ENCODE peak calls at places on chromosomes 2 and 18, in four cellular contexts. U is IMR-90, Y is keratinocyte, D is K562. I is an unnamed sample. For H3K9me1 and H3K4me1, the result is how much of the 10 kb centered on the place peaks cover.

GRCh38 chr18:5909130-5909529 is 13.8 kb upstream of the TMEM200C start:
- DNase-seq in U (peak), D (no peak), Y (no peak), I (no peak)

GRCh38 chr2:54568876-54569298 is 112.8 kb downstream of the SPTBN1 start:
- DNase-seq in D (peak), U (no peak), Y (no peak), I (peak)

GRCh38 chr2:105387225-105387624 is 11.6 kb downstream of the FHL2 start:
- DNase-seq in D (no peak), U (no peak), Y (no peak), I (peak)

GRCh38 chr18:48932822-48933510 is 17.8 kb downstream of the SMAD7 start:
- DNase-seq in U (no peak), D (peak), Y (no peak), I (peak)

GRCh38 chr2:112582314-112582746 is 2.1 kb upstream of the CHCHD5 start:
- DNase-seq in Y (no peak), U (peak), D (peak), I (peak)

GRCh38 chr18:9742588-9743131 is 34.6 kb downstream of the RAB31 start:
- DNase-seq in D (no peak), Y (no peak), U (peak), I (peak)

GRCh38 chr2:102841107-102841840 is 79.4 kb downstream of the TMEM182 start:
- DNase-seq in D (peak), U (peak), Y (no peak), I (peak)

GRCh38 chr2:111172666-111173065 is 52.0 kb downstream of the BCL2L11 start:
- DNase-seq in D (no peak), U (no peak), Y (no peak), I (no peak)

GRCh38 chr2:200396726-200397348 is 90.3 kb downstream of the SPATS2L start:
- DNase-seq in D (no peak), U (peak), Y (no peak), I (peak)

GRCh38 chr2:189698020-189698887 is 23.8 kb downstream of the ANKAR start:
- DNase-seq in D (peak), Y (no peak), U (peak), I (peak)

GRCh38 chr2:203360833-203361430 is 32.7 kb downstream of the ABI2 start:
- DNase-seq in D (no peak), Y (no peak), U (peak), I (no peak)

GRCh38 chr18:23209031-23209430 is 73.7 kb downstream of the CABLES1 start:
- DNase-seq in U (peak), D (no peak), Y (no peak), I (no peak)

GRCh38 chr18:35406666-35407065 is 29.5 kb upstream of the ZNF396 start:
- DNase-seq in U (no peak), D (no peak), Y (no peak), I (no peak)

GRCh38 chr18:14106906-14107305 is 25.3 kb downstream of the ZNF519 start:
- DNase-seq in Y (no peak), U (no peak), D (no peak), I (no peak)

GRCh38 chr2:171655584-171655983 is 31.7 kb upstream of the DYNC1I2 start:
- DNase-seq in Y (no peak), D (no peak), U (no peak), I (no peak)

GRCh38 chr2:106812377-106812776 is 73.6 kb downstream of the ST6GAL2 start:
- DNase-seq in Y (no peak), U (no peak), D (no peak), I (no peak)

GRCh38 chr2:6754412-6754811 is 111.3 kb downstream of the CMPK2 start:
- DNase-seq in U (no peak), Y (no peak), D (no peak), I (no peak)

GRCh38 chr2:172953970-172954852 is 121.4 kb upstream of the MAP3K20 start:
- DNase-seq in U (peak), Y (no peak), D (no peak), I (no peak)

GRCh38 chr2:227772932-227773331 is 27.2 kb downstream of the SCYGR8 start:
- DNase-seq in D (no peak), U (no peak), Y (no peak), I (no peak)

GRCh38 chr2:147099845-147100244 is 745.0 kb upstream of the ACVR2A start:
- DNase-seq in Y (peak), D (no peak), U (no peak), I (no peak)

GRCh38 chr2:231047922-231048544 is 8.6 kb upstream of the PSMD1 start:
- DNase-seq in D (no peak), U (no peak), Y (no peak), I (no peak)

GRCh38 chr2:121502246-121502645 is 28.4 kb upstream of the RNU4ATAC start:
- DNase-seq in D (no peak), Y (no peak), U (peak), I (no peak)

GRCh38 chr2:148965596-148966431 is 72.7 kb upstream of the LYPD6B start:
- DNase-seq in D (no peak), U (no peak), Y (no peak), I (no peak)

GRCh38 chr2:205681836-205682238 is 464 bp upstream of the NRP2 start:
- DNase-seq in U (no peak), D (no peak), Y (no peak), I (peak)

GRCh38 chr18:2881490-2882195 is 34.8 kb downstream of the EMILIN2 start:
- DNase-seq in Y (no peak), D (no peak), U (peak), I (no peak)

GRCh38 chr2:73938761-73939352 is 12.2 kb downstream of the DGUOK start:
- DNase-seq in U (peak), D (no peak), Y (no peak), I (no peak)

GRCh38 chr2:194672994-194673393 is 984.0 kb upstream of the SLC39A10 start:
- DNase-seq in D (no peak), U (no peak), Y (no peak), I (no peak)

GRCh38 chr2:138922973-138923563 is 142.9 kb upstream of the NXPH2 start:
- DNase-seq in Y (no peak), U (no peak), D (no peak), I (peak)

GRCh38 chr2:171272039-171272438 is 111.3 kb upstream of the TLK1 start:
- DNase-seq in U (peak), Y (peak), D (no peak), I (peak)

GRCh38 chr2:209331291-209331844 is 92.5 kb upstream of the MAP2 start:
- DNase-seq in D (no peak), U (peak), Y (no peak), I (peak)

GRCh38 chr2:227127236-227127635 is 36.8 kb downstream of the COL4A4 start:
- DNase-seq in Y (no peak), D (no peak), U (no peak), I (no peak)

GRCh38 chr2:9844581-9844980 is 1.3 kb downstream of the TAF1B start:
- DNase-seq in D (no peak), U (peak), Y (no peak), I (no peak)

GRCh38 chr2:241943961-241944575 is 74.5 kb downstream of the RTP5 start:
- DNase-seq in U (no peak), Y (no peak), D (no peak), I (no peak)

GRCh38 chr2:231197741-231198290 is 615 bp upstream of the ARMC9 start:
- DNase-seq in D (no peak), Y (no peak), U (no peak), I (no peak)

GRCh38 chr2:170170281-170171035 is 7.5 kb upstream of the MYO3B start:
- DNase-seq in D (no peak), U (no peak), Y (no peak), I (no peak)

GRCh38 chr2:169828141-169828811 is 1.0 kb downstream of the UBR3 start:
- DNase-seq in Y (no peak), U (peak), D (peak), I (peak)

DNA sequence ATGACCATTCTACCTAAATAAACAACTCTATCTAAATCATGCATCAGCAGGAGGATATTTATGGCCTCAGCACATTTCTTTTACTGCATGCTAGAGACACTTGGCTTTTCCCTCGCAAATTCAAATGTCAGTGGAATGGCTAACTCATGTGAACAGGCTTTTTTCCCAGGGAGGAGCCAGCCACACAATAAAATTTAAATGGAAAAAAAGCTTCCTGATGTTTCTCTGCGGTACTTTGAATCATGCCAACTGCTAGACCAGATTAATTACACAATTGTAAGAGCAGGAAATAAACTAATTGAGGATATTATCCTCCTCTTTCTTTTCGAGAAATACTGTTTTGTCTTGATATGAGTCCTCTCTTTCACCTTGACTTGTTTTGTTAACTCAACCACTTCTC is 676.3 kb downstream of the IRS1 start:
- DNase-seq in D (no peak), Y (no peak), U (no peak), I (no peak)
- H3K9me1 ChIP-seq in D (under half), Y (under half), U (under half), I (under half)

DNA sequence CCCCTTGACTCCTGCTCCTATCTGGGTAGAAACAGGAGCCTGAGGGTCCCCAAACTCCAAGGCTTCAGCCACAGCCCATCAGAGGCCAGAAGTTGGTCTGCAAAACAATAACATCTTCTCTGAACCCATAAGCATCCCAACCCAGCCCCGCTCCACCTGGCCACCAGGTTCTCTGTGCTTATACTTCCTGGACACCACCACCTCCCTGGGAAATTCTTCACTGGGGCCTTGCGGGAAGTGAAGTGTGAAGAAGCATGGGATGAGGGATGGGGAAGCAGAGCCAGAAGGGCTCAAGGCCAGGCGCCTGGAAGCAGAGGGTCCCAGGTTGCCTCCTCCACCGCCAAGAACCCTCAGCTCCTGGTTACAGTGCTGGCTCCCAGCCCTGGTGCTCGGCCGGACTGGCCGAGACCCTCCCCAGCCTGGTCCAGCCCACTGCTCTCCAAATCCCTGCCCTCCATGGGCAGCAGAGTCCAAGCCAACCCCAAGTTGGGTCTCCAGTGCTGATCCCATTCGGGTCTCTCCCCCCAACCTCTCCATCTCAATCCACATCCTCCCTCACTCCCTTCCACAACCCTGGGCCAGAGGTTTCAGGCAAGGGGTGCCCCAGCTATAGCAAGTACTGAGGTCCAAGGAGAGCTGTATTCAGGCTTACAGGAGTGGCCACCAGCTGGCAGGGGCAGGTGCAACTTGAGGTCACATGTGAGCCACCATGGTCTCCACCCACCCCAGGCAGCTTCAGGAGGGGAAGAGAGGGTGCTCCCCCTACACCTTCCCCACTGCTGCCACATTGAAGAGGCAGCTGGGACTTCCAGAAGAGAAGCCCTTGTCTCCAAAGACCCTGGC is 60.7 kb downstream of the TNS1 start:
- DNase-seq in U (no peak), Y (no peak), D (no peak), I (no peak)
- H3K4me1 ChIP-seq in U (under half), Y (under half), D (under half), I (under half)

DNA sequence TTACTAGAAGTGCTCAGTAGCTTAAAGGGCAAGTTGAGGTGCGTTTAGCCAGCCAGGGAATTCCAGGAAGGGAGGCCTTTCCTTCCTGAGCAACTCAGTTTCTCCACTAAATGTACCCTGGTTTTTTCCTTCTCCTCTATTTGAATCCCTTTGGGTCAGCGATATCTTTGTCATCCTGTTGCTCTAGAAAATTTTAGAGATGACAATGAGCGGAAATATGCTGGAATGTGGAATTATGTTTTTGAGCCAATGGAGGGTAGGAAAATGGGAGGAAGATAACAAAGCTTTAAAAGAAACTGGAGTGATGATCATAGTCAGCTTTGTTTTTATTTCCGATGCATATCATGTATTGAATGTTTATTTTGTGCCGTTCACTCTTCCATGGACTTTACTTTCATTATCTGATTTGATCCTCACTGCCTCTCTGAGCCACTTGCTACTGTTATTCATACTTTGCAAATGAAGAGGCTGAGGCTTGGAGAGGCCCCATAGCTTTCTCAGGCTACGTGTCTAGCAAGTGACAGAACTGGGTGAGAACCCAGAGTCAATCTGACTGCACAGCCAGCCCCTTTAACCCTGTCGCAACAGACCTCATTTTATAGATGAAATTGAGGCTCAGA is 67.3 kb downstream of the NTSR2 start:
- DNase-seq in U (no peak), Y (no peak), D (no peak), I (peak)
- H3K4me2 ChIP-seq in U (no peak), Y (no peak), D (no peak), I (peak)

DNA sequence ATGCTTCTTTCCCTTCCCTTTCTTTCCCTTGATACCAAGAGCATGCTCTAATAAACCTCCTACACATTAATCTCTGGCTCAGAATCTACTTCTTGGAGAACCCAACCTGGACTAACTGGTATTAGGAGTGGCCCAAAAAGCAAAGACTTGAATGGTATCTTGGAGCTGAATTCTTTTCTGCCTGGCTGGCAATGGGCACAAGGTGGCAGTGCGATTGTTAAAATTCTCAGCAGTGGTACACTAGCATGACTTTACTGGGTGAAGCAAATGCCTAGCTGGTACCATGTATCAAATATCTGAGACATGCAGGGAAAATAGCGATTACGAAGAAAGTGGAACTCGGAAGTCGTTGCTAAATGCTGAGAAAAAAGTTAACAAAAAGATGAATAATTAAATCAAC is 376.1 kb downstream of the XIRP2 start:
- DNase-seq in U (no peak), D (no peak), Y (no peak), I (peak)
- H3K9me1 ChIP-seq in U (under half), D (under half), Y (under half), I (under half)

GRCh38 chr2:222876947-222877346 is 16.1 kb downstream of the ACSL3 start:
- DNase-seq in U (no peak), Y (no peak), D (no peak), I (no peak)

GRCh38 chr2:222878284-222878876 is 17.5 kb downstream of the ACSL3 start:
- DNase-seq in D (no peak), U (no peak), Y (no peak), I (no peak)

GRCh38 chr2:222879602-222879933 is 18.7 kb downstream of the ACSL3 start:
- DNase-seq in D (no peak), U (no peak), Y (no peak), I (no peak)

GRCh38 chr2:222877556-222878278 is 16.9 kb downstream of the ACSL3 start:
- DNase-seq in D (no peak), Y (no peak), U (no peak), I (no peak)

DNA sequence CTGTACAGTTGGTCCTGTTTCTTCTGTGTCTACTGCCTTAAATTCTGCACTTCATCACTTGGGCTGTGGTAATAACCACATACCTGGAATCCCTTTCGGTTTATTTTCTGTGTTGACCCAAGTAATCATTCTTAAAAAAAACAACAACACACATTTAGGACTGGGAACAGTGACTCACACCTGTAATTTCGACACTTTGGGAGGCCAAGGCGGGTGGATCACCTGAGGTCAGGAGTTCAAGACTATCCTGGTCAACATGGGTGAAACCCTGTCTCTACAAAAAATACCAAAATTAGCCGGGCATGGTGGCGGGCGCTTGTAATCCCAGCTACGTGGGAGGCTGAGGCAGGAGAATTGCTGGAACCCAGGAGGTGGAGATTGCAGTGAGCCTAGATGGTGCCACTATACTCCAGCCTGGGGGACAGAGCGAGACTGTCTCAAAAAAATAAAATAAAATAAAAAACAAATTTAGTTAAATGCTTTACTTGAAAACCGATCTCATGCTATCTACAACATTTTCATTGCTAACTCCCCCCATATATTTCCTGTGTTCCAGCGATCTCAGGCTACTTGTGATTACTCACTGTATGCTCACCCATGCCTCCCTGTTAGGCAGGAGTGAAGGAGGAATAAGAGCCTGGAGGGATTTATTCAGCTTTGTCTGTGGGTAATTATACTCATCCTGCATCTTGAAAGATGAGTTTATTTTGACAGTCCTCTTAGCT is 18.2 kb downstream of the ACSL3 start:
- DNase-seq in D (no peak), U (peak), Y (no peak), I (peak)
- H3K4me1 ChIP-seq in D (under half), U (under half), Y (half or more), I (under half)